ENCODE peak calls at places on chromosome 18, in ten cellular contexts. One of them, this sample, is unnamed.

GRCh38 chr18:42480521-42480920 is 525.5 kb downstream of the PIK3C3 start:
- DNase-seq in adrenal gland: no peak
- DNase-seq in body of pancreas: no peak
- DNase-seq in IMR-90: no peak
- DNase-seq in endothelial cell of umbilical vein: no peak
- DNase-seq in A549: no peak
- DNase-seq in transverse colon: no peak
- DNase-seq in right lobe of liver: no peak
- DNase-seq in tibial nerve: no peak
- DNase-seq in Peyer's patch: no peak
- DNase-seq in this sample: no peak

GRCh38 chr18:28153485-28154065 is 23.4 kb downstream of the CDH2 start:
- DNase-seq in transverse colon: no peak
- DNase-seq in body of pancreas: no peak
- DNase-seq in adrenal gland: no peak
- DNase-seq in IMR-90: peak; percentile 60
- DNase-seq in endothelial cell of umbilical vein: no peak
- DNase-seq in right lobe of liver: no peak
- DNase-seq in tibial nerve: no peak
- DNase-seq in Peyer's patch: no peak
- DNase-seq in A549: no peak
- DNase-seq in this sample: no peak

GRCh38 chr18:29779096-29779495 is 1263.4 kb downstream of the DSC3 start:
- DNase-seq in endothelial cell of umbilical vein: no peak
- DNase-seq in transverse colon: no peak
- DNase-seq in A549: no peak
- DNase-seq in right lobe of liver: no peak
- DNase-seq in tibial nerve: no peak
- DNase-seq in body of pancreas: no peak
- DNase-seq in adrenal gland: no peak
- DNase-seq in IMR-90: peak; percentile 2
- DNase-seq in Peyer's patch: no peak
- DNase-seq in this sample: no peak

GRCh38 chr18:61893971-61894750 is 1.4 kb upstream of the RNF152 start:
- DNase-seq in Peyer's patch: peak; percentile 24
- DNase-seq in endothelial cell of umbilical vein: peak; percentile 82
- DNase-seq in transverse colon: peak; percentile 88
- DNase-seq in right lobe of liver: peak; percentile 93
- DNase-seq in A549: peak; percentile 36
- DNase-seq in tibial nerve: peak; percentile 56
- DNase-seq in IMR-90: peak; percentile 64
- DNase-seq in adrenal gland: peak; percentile 90
- DNase-seq in body of pancreas: peak; percentile 80
- DNase-seq in this sample: peak; percentile 40

GRCh38 chr18:36131692-36132483 is 2.2 kb downstream of the ELP2 start:
- DNase-seq in transverse colon: no peak
- DNase-seq in tibial nerve: no peak
- DNase-seq in A549: no peak
- DNase-seq in endothelial cell of umbilical vein: no peak
- DNase-seq in IMR-90: no peak
- DNase-seq in Peyer's patch: no peak
- DNase-seq in body of pancreas: no peak
- DNase-seq in adrenal gland: no peak
- DNase-seq in right lobe of liver: no peak
- DNase-seq in this sample: no peak

GRCh38 chr18:5159080-5159479 is 38.0 kb downstream of the AKAIN1 start:
- DNase-seq in adrenal gland: no peak
- DNase-seq in tibial nerve: no peak
- DNase-seq in body of pancreas: no peak
- DNase-seq in A549: no peak
- DNase-seq in Peyer's patch: no peak
- DNase-seq in endothelial cell of umbilical vein: no peak
- DNase-seq in IMR-90: no peak
- DNase-seq in right lobe of liver: no peak
- DNase-seq in transverse colon: no peak
- DNase-seq in this sample: no peak

GRCh38 chr18:76565238-76566173 is 70.5 kb upstream of the ZNF516 start:
- DNase-seq in right lobe of liver: peak; percentile 70
- DNase-seq in A549: no peak
- DNase-seq in Peyer's patch: no peak
- DNase-seq in body of pancreas: peak; percentile 64
- DNase-seq in endothelial cell of umbilical vein: peak; percentile 49
- DNase-seq in IMR-90: peak; percentile 96
- DNase-seq in tibial nerve: peak; percentile 79
- DNase-seq in adrenal gland: peak; percentile 87
- DNase-seq in transverse colon: peak; percentile 57
- DNase-seq in this sample: peak; percentile 21

GRCh38 chr18:61360440-61361383 is 27.5 kb downstream of the CDH20 start:
- DNase-seq in Peyer's patch: no peak
- DNase-seq in IMR-90: no peak
- DNase-seq in adrenal gland: no peak
- DNase-seq in tibial nerve: no peak
- DNase-seq in endothelial cell of umbilical vein: no peak
- DNase-seq in A549: no peak
- DNase-seq in body of pancreas: no peak
- DNase-seq in right lobe of liver: no peak
- DNase-seq in transverse colon: no peak
- DNase-seq in this sample: no peak

DNA sequence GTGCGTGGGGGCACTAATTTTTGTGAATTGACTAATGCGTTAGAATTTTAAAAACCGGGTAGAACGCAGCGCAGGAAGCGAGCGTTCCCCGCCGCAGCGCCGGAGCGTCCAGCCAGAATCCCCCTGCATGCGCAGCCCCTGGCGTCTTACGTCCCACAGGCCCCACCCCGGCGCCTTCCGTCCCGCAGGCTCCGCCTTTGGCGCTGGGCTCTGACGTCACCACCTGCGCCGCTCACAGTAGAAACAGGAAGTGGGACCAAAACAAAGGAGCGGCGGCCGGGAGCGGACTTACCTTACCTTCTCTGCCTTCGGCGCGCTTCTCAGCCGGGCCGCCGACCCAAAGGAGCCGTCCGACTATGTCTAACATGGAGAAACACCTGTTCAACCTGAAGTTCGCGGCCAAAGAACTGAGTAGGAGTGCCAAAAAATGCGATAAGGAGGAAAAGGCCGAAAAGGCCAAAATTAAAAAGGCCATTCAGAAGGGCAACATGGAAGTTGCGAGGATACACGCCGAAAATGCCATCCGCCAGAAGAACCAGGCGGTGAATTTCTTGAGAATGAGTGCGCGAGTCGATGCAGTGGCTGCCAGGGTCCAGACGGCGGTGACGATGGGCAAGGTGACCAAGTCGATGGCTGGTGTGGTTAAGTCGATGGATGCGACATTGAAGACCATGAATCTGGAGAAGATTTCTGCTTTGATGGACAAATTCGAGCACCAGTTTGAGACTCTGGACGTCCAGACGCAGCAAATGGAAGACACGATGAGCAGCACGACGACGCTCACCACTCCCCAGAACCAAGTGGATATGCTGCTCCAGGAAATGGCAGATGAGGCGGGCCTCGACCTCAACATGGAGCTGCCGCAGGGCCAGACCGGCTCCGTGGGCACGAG is at the start of gene CHMP1B:
- DNase-seq in right lobe of liver: peak; percentile 98
- DNase-seq in IMR-90: peak; percentile 98
- DNase-seq in Peyer's patch: peak; percentile 98
- DNase-seq in tibial nerve: peak; percentile 98
- DNase-seq in adrenal gland: peak; percentile 98
- DNase-seq in transverse colon: peak; percentile 99
- DNase-seq in endothelial cell of umbilical vein: peak; percentile 98
- DNase-seq in A549: peak; percentile 46
- DNase-seq in body of pancreas: peak; percentile 98
- DNase-seq in this sample: peak; percentile 78
- TF ChIP-seq POLR2A in right lobe of liver: peak; percentile 99
- TF ChIP-seq POLR2A in IMR-90: peak; percentile 95
- TF ChIP-seq POLR2A in Peyer's patch: peak; percentile 99
- TF ChIP-seq POLR2A in tibial nerve: peak; percentile 97
- TF ChIP-seq POLR2A in adrenal gland: peak; percentile 98
- TF ChIP-seq POLR2A in transverse colon: peak; percentile 99
- TF ChIP-seq POLR2A in endothelial cell of umbilical vein: peak; percentile 95
- TF ChIP-seq POLR2A in A549: peak; percentile 74
- TF ChIP-seq POLR2A in body of pancreas: peak; percentile 97
- TF ChIP-seq POLR2A in this sample: peak; percentile 91

DNA sequence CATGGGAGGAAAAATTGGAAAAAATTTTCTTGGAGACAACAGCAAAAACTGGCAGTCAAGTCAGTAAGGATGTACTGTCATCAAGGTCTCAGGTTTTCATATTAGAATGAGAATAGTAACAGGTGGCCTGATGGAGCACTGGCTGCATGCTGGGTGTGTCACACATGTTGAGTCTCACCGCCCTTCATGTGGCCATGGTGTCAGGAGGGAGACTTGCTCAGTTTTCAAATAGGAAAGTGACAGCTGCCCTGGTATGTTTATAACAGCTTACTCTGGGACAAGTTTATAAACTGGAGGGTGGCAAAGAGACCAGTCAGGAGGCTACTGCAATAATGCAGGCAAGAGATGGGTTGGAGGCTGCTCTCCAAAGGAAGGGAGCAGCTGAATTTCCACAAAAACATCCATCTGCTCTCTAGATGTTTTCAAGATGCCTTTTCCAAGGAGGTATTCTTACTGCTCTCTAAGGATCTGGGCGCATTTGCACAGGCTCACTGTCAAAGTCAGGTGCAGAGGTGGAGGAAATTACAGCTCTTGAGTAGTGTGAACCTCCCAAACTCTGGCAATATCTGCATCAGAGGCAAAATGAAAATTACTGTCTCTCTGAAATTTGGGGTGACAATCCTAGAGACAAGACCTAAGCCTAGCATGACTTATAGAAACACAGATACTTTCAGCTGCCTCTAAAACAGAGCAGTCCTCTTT is 321.9 kb upstream of the RAB12 start:
- DNase-seq in A549: no peak
- DNase-seq in body of pancreas: peak; percentile 35
- DNase-seq in adrenal gland: no peak
- DNase-seq in IMR-90: no peak
- DNase-seq in endothelial cell of umbilical vein: no peak
- DNase-seq in tibial nerve: no peak
- DNase-seq in right lobe of liver: no peak
- DNase-seq in transverse colon: no peak
- DNase-seq in Peyer's patch: no peak
- DNase-seq in this sample: no peak
- TF ChIP-seq POLR2A in A549: no peak
- TF ChIP-seq POLR2A in body of pancreas: no peak
- TF ChIP-seq POLR2A in adrenal gland: no peak
- TF ChIP-seq POLR2A in IMR-90: no peak
- TF ChIP-seq POLR2A in endothelial cell of umbilical vein: no peak
- TF ChIP-seq POLR2A in tibial nerve: no peak
- TF ChIP-seq POLR2A in right lobe of liver: no peak
- TF ChIP-seq POLR2A in transverse colon: no peak
- TF ChIP-seq POLR2A in Peyer's patch: no peak
- TF ChIP-seq POLR2A in this sample: no peak

GRCh38 chr18:48452863-48453323 is 43.7 kb upstream of the ZBTB7C start:
- DNase-seq in adrenal gland: no peak
- DNase-seq in right lobe of liver: peak; percentile 54
- DNase-seq in transverse colon: no peak
- DNase-seq in body of pancreas: no peak
- DNase-seq in IMR-90: peak; percentile 13
- DNase-seq in A549: no peak
- DNase-seq in endothelial cell of umbilical vein: no peak
- DNase-seq in tibial nerve: no peak
- DNase-seq in Peyer's patch: no peak
- DNase-seq in this sample: no peak
- TF ChIP-seq POLR2A in adrenal gland: no peak
- TF ChIP-seq POLR2A in right lobe of liver: no peak
- TF ChIP-seq POLR2A in transverse colon: no peak
- TF ChIP-seq POLR2A in body of pancreas: no peak
- TF ChIP-seq POLR2A in IMR-90: no peak
- TF ChIP-seq POLR2A in A549: no peak
- TF ChIP-seq POLR2A in endothelial cell of umbilical vein: no peak
- TF ChIP-seq POLR2A in tibial nerve: no peak
- TF ChIP-seq POLR2A in Peyer's patch: no peak
- TF ChIP-seq POLR2A in this sample: no peak

GRCh38 chr18:47930844-47931706 is 616 bp upstream of the SMAD2 start:
- DNase-seq in adrenal gland: peak; percentile 99
- DNase-seq in tibial nerve: peak; percentile 89
- DNase-seq in right lobe of liver: peak; percentile 98
- DNase-seq in endothelial cell of umbilical vein: peak; percentile 93
- DNase-seq in transverse colon: peak; percentile 98
- DNase-seq in IMR-90: peak; percentile 94
- DNase-seq in A549: peak; percentile 68
- DNase-seq in body of pancreas: peak; percentile 95
- DNase-seq in Peyer's patch: peak; percentile 96
- DNase-seq in this sample: peak; percentile 74

GRCh38 chr18:47928466-47928865 is 2.0 kb downstream of the SMAD2 start:
- DNase-seq in body of pancreas: no peak
- DNase-seq in A549: no peak
- DNase-seq in right lobe of liver: no peak
- DNase-seq in tibial nerve: no peak
- DNase-seq in transverse colon: no peak
- DNase-seq in adrenal gland: no peak
- DNase-seq in Peyer's patch: no peak
- DNase-seq in endothelial cell of umbilical vein: peak; percentile 55
- DNase-seq in IMR-90: peak; percentile 28
- DNase-seq in this sample: no peak

GRCh38 chr18:47931707-47932103 is 1.2 kb upstream of the SMAD2 start:
- DNase-seq in IMR-90: no peak
- DNase-seq in transverse colon: peak; percentile 33
- DNase-seq in tibial nerve: no peak
- DNase-seq in A549: no peak
- DNase-seq in Peyer's patch: peak; percentile 41
- DNase-seq in right lobe of liver: no peak
- DNase-seq in adrenal gland: peak; percentile 24
- DNase-seq in body of pancreas: no peak
- DNase-seq in endothelial cell of umbilical vein: no peak
- DNase-seq in this sample: no peak

GRCh38 chr18:47929681-47930085 is 776 bp downstream of the SMAD2 start:
- DNase-seq in A549: no peak
- DNase-seq in Peyer's patch: no peak
- DNase-seq in transverse colon: no peak
- DNase-seq in IMR-90: peak; percentile 45
- DNase-seq in body of pancreas: no peak
- DNase-seq in adrenal gland: peak; percentile 39
- DNase-seq in endothelial cell of umbilical vein: no peak
- DNase-seq in right lobe of liver: no peak
- DNase-seq in tibial nerve: peak; percentile 10
- DNase-seq in this sample: no peak

DNA sequence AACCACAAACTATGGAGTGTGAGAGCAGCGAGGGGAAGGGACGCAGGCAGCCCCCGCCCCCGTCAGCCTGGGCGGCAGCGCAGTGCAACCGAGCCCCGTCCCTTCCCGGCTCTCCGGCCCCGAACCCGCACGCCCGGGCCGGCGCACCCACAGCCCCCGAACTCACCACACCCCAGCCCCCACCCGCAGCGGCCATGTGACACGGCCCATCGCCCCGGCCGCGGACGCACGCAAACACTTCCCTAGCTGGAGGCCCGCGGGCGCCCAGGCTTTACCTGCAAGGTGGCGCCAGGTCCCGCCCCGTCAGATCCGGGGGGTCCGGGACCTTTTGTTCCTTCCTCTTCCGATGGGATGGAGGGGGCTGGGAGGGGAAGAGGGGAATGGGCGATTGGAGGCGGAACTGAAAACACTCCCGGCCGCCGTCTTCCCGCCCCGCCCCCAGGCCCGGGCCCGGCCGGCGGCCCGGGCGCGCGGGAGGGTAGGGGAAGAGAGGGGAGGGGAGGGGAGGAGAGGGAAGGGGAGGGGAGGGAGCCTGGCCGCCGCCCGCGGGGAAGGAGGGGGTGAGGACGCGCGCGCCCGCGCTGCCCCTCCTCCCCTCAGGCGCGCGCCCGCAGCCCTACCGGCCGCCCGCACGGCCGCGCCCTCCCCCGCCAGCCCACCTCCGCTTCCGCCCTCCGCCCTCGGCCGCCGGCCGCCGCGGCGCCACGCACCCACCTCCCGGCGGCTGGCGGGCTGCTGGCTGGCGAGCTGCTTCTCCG is at the start of gene SMAD2:
- DNase-seq in Peyer's patch: peak; percentile 82
- DNase-seq in transverse colon: peak; percentile 88
- DNase-seq in IMR-90: peak; percentile 35
- DNase-seq in body of pancreas: peak; percentile 83
- DNase-seq in right lobe of liver: peak; percentile 89
- DNase-seq in A549: peak; percentile 15
- DNase-seq in adrenal gland: peak; percentile 89
- DNase-seq in tibial nerve: peak; percentile 70
- DNase-seq in endothelial cell of umbilical vein: peak; percentile 67
- DNase-seq in this sample: peak; percentile 7
- TF ChIP-seq POLR2A in Peyer's patch: peak; percentile 46
- TF ChIP-seq POLR2A in transverse colon: peak; percentile 64
- TF ChIP-seq POLR2A in IMR-90: no peak
- TF ChIP-seq POLR2A in body of pancreas: peak; percentile 60
- TF ChIP-seq POLR2A in right lobe of liver: peak; percentile 16
- TF ChIP-seq POLR2A in A549: peak; percentile 54
- TF ChIP-seq POLR2A in adrenal gland: peak; percentile 36
- TF ChIP-seq POLR2A in tibial nerve: no peak
- TF ChIP-seq POLR2A in endothelial cell of umbilical vein: no peak
- TF ChIP-seq POLR2A in this sample: peak; percentile 30

This sample was measured in H54.